ENCODE peak calls at places on chromosomes 13 and 19, in five cellular contexts. I is left ventricle myocardium inferior; B is KG1; Z is stimulated activated CD4-positive, alpha-beta T cell treated with anti-CD3 and anti-CD28 coated beads, Interleukin-15, amount 100 ng/mL, for 1 hour; E is astrocyte. Y is an unnamed sample.

GRCh38 chr13:113273856-113274590 is 23.0 kb upstream of the LAMP1 start:
- DNase-seq in Z (no peak), E (peak; percentile 83), B (no peak), I (no peak), Y (no peak)

GRCh38 chr19:18282788-18283141 is 1.3 kb upstream of the JUND start:
- DNase-seq in B (no peak), I (no peak), Z (no peak), E (no peak), Y (no peak)

GRCh38 chr19:57362997-57363705 is at the start of the genes TRAPPC2B and ZNF547:
- DNase-seq in I (peak; percentile 100), Z (peak; percentile 95), E (peak; percentile 100), B (peak; percentile 98), Y (peak; percentile 98)

GRCh38 chr19:23822735-23823134 is 64.0 kb upstream of the ZNF681 start:
- DNase-seq in B (no peak), I (no peak), Z (no peak), E (no peak), Y (no peak)

GRCh38 chr13:24182703-24183081 is 22.2 kb downstream of the SPATA13 start:
- DNase-seq in Z (no peak), E (no peak), I (no peak), B (no peak), Y (no peak)

GRCh38 chr19:58274771-58275199 is 4.0 kb upstream of the ZNF8 start:
- DNase-seq in B (no peak), E (peak; percentile 61), I (no peak), Z (no peak), Y (no peak)

GRCh38 chr13:64546371-64546770 is 2683.8 kb downstream of the PCDH9 start:
- DNase-seq in E (no peak), B (no peak), I (no peak), Z (no peak), Y (no peak)

GRCh38 chr13:103282571-103283450 is 216.6 kb upstream of the SLC10A2 start:
- DNase-seq in I (no peak), B (no peak), Z (no peak), E (peak; percentile 93), Y (no peak)

GRCh38 chr19:14404322-14404721 is 14.8 kb downstream of the DDX39A start:
- DNase-seq in E (no peak), B (no peak), I (no peak), Z (no peak), Y (peak; percentile 49)

GRCh38 chr13:88246239-88246638 is 575.1 kb downstream of the SLITRK5 start:
- DNase-seq in E (no peak), Z (no peak), B (no peak), I (no peak), Y (no peak)

GRCh38 chr13:113599396-113599795 is 14.8 kb downstream of the TFDP1 start:
- DNase-seq in B (no peak), I (peak; percentile 1), E (no peak), Z (no peak), Y (no peak)

GRCh38 chr13:62320129-62320724 is 904.6 kb upstream of the PCDH20 start:
- DNase-seq in I (no peak), B (no peak), E (peak; percentile 33), Z (no peak), Y (no peak)

GRCh38 chr13:45341799-45342584 is 1.0 kb upstream of the TPT1 start:
- DNase-seq in I (peak; percentile 31), B (no peak), Z (no peak), E (no peak), Y (no peak)

GRCh38 chr13:74444161-74444571 is 310.0 kb upstream of the KLF12 start:
- DNase-seq in B (no peak), I (no peak), E (peak; percentile 53), Z (no peak), Y (no peak)

GRCh38 chr19:14502334-14503092 is 6.6 kb upstream of the GIPC1 start:
- DNase-seq in I (no peak), B (no peak), Z (no peak), E (no peak), Y (peak; percentile 32)

GRCh38 chr19:1070576-1070930 is 3.6 kb downstream of the ARHGAP45 start:
- DNase-seq in Z (no peak), B (no peak), I (no peak), E (no peak), Y (no peak)

GRCh38 chr19:704447-704741 is 4.3 kb upstream of the PALM start:
- DNase-seq in E (no peak), I (no peak), Z (no peak), B (no peak), Y (no peak)

Y was measured in NCI-H774.